ENCODE peak calls at places on chromosome 17, in six cellular contexts. C, X, G, Q, D and E are unnamed samples.

GRCh38 chr17:31074772-31075538 is 19.8 kb upstream of the NF1 start:
- DNase-seq in C (peak; percentile 50), X (no peak), G (peak; percentile 60), Q (no peak), D (no peak), E (no peak)

GRCh38 chr17:28758411-28759121 is 14.8 kb downstream of the TRAF4 start:
- DNase-seq in C (no peak), X (no peak), G (no peak), Q (peak; percentile 44), D (no peak), E (no peak)

GRCh38 chr17:18258356-18259038 is at the start of gene FLII:
- DNase-seq in C (peak; percentile 64), X (peak; percentile 35), G (peak; percentile 92), Q (peak; percentile 73), D (peak; percentile 50), E (no peak)

GRCh38 chr17:40063915-40064531 is 1.3 kb downstream of the THRA start:
- DNase-seq in C (no peak), X (no peak), G (peak; percentile 29), Q (no peak), D (no peak), E (no peak)

GRCh38 chr17:68020451-68020779 is 15.1 kb upstream of the KPNA2 start:
- DNase-seq in C (no peak), X (peak; percentile 12), G (no peak), Q (no peak), D (no peak), E (no peak)

GRCh38 chr17:34178047-34178446 is 77.0 kb upstream of the CCL2 start:
- DNase-seq in C (no peak), X (peak; percentile 29), G (peak; percentile 66), Q (no peak), D (no peak), E (no peak)

GRCh38 chr17:68238894-68239293 is 8.9 kb upstream of the AMZ2 start:
- DNase-seq in C (no peak), X (no peak), G (no peak), Q (no peak), D (no peak), E (no peak)

GRCh38 chr17:28499366-28499668 is 6.8 kb upstream of the FOXN1 start:
- DNase-seq in C (no peak), X (no peak), G (peak; percentile 59), Q (no peak), D (no peak), E (no peak)

GRCh38 chr17:4994081-4994595 is 3.2 kb downstream of the INCA1 start:
- DNase-seq in C (no peak), X (no peak), G (no peak), Q (no peak), D (no peak), E (no peak)

GRCh38 chr17:2068589-2069051 is 13.7 kb downstream of the HIC1 start:
- DNase-seq in C (no peak), X (peak; percentile 31), G (no peak), Q (peak; percentile 44), D (no peak), E (no peak)

GRCh38 chr17:21058098-21058893 is 15.5 kb upstream of the USP22 start:
- DNase-seq in C (no peak), X (peak; percentile 68), G (peak; percentile 66), Q (no peak), D (no peak), E (peak; percentile 48)

GRCh38 chr17:2937331-2938003 is 125.9 kb downstream of the OR1D5 start:
- DNase-seq in C (no peak), X (peak; percentile 27), G (no peak), Q (no peak), D (no peak), E (no peak)

GRCh38 chr17:81235822-81236740 is 2.8 kb downstream of the TEPSIN start:
- DNase-seq in C (no peak), X (no peak), G (no peak), Q (no peak), D (no peak), E (no peak)

DNA sequence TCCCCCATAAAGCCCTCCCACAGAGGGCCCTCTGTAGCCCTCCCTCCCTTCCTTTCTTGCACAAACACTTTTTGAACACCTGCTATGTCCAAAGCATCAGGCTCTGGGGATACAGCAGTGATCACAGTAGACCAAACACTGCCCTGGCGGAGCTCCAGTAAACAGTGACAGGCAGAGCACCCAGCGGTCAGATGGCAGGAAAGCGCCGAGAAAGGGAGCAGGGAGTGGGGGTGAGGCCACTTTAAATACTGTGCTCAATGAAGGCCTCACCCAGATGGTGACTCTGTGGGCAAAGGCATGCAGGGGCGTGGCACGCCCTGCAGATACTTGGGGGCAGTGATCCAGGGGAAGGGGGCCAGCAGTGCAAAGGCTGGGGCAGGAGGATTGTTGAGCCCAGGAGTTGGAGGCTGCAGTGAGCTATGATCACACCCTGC is 7.6 kb downstream of the PRR29 start:
- DNase-seq in C (peak; percentile 64), X (no peak), G (peak; percentile 56), Q (peak; percentile 39), D (no peak), E (no peak)
- H3K4me3 ChIP-seq in C (no peak overlapping the region), X (no peak overlapping the region), G (no peak overlapping the region), Q (no peak overlapping the region), D (no peak overlapping the region), E (no peak overlapping the region)

GRCh38 chr17:8272421-8272820 is 16.0 kb upstream of the RANGRF start:
- DNase-seq in C (no peak), X (no peak), G (no peak), Q (no peak), D (no peak), E (no peak)
- H3K4me3 ChIP-seq in C (no peak overlapping the region), X (no peak overlapping the region), G (no peak overlapping the region), Q (no peak overlapping the region), D (no peak overlapping the region), E (no peak overlapping the region)

GRCh38 chr17:77458202-77459017 is 317.6 kb downstream of the SEC14L1 start:
- DNase-seq in C (no peak), X (no peak), G (no peak), Q (no peak), D (peak; percentile 59), E (no peak)
- H3K4me3 ChIP-seq in C (no peak overlapping the region), X (no peak overlapping the region), G (no peak overlapping the region), Q (no peak overlapping the region), D (peak overlapping the region; percentile 33), E (no peak overlapping the region)

GRCh38 chr17:10735821-10736220 is 6.0 kb upstream of the TMEM220 start:
- DNase-seq in C (no peak), X (no peak), G (no peak), Q (no peak), D (no peak), E (no peak)
- H3K4me3 ChIP-seq in C (no peak overlapping the region), X (no peak overlapping the region), G (no peak overlapping the region), Q (no peak overlapping the region), D (no peak overlapping the region), E (no peak overlapping the region)

GRCh38 chr17:38563362-38564253 is 42.1 kb downstream of the SRCIN1 start:
- DNase-seq in C (no peak), X (no peak), G (peak; percentile 96), Q (no peak), D (no peak), E (no peak)
- H3K4me3 ChIP-seq in C (no peak overlapping the region), X (no peak overlapping the region), G (peak overlapping the region; percentile 52), Q (no peak overlapping the region), D (no peak overlapping the region), E (no peak overlapping the region)

DNA sequence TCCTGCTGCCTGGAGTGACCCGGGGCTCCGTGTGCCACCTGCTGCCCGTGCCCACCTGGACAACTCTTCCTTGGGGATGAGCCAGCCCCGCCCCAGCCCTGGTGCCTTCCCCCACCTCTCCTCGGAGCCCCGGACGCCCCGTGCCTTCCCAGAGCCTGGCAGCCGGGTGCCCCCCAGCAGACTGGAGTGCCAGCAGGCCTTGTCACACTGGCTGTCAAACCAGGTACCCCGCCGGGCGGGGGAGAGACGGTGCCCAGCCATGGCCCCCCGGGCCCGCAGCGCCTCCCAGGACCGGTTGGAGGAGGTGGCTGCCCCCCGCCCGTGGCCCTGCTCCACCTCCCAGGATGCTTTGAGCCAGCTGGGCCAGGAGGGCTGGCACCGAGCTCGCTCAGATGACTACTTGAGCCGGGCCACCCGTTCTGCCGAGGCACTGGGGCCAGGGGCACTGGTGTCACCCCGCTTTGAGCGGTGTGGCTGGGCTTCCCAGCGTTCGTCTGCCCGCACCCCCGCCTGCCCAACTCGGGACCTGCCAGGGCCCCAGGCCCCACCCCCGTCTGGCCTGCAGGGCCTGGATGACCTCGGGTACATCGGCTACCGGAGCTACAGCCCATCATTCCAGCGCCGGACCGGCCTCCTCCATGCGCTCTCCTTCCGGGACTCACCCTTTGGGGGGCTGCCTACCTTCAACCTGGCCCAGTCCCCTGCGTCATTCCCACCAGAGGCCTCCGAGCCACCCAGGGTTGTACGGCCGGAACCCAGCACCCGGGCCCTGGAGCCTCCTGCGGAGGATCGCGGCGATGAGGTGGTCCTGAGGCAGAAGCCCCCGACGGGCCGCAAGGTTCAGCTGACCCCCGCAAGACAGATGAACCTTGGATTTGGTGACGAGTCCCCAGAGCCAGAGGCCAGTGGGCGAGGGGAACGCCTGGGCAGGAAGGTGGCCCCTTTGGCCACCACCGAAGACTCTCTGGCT is 38.4 kb downstream of the ARHGAP23 start:
- DNase-seq in C (no peak), X (no peak), G (peak; percentile 64), Q (no peak), D (no peak), E (no peak)
- H3K4me3 ChIP-seq in C (no peak overlapping the region), X (no peak overlapping the region), G (no peak overlapping the region), Q (no peak overlapping the region), D (no peak overlapping the region), E (no peak overlapping the region)

DNA sequence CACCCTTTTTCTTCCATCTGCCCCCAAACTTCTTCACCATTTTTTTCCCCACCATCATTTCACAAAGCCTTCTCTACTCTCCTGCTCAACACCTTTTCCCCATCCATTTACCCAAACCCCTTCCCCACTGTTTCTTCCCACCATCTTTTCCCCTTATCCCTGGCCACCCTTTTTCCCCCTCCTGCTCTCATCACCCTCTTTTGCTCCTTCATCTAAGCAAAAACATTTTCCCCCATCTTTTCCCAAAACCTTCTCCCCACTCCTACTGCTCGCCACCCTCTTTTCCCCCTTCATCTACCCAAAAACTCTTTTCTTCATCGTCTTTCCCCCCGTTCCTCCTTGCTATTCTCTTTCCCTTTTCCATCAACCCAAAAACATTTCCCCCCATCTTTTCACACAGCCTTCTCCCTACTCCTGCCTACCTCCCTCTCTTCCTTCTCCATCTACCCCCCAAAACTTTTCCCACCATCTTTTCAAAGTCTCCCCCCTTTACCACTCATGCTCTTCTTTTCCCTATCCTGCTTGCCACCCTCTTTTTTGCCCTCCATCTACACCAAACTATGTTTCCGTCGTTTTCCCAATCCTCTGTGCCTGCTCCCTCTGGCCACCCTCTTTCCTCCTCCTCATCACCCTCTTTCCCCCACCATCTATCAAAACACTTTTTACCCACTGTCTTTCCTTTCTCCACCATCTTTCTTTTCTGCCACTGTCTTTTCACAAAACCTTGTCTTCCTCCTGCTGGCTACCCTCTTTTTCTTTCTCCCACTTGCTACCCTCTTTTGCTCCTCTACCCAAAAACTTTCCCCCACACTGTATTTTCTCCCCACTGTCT is 205.8 kb upstream of the WSB1 start:
- DNase-seq in C (no peak), X (no peak), G (no peak), Q (no peak), D (no peak), E (no peak)
- H3K4me3 ChIP-seq in C (no peak overlapping the region), X (no peak overlapping the region), G (no peak overlapping the region), Q (no peak overlapping the region), D (no peak overlapping the region), E (no peak overlapping the region)

GRCh38 chr17:7817643-7817964 is 16.4 kb upstream of the KDM6B start:
- DNase-seq in C (no peak), X (no peak), G (peak; percentile 27), Q (peak; percentile 35), D (no peak), E (no peak)
- H3K4me3 ChIP-seq in C (no peak overlapping the region), X (no peak overlapping the region), G (no peak overlapping the region), Q (no peak overlapping the region), D (no peak overlapping the region), E (no peak overlapping the region)

GRCh38 chr17:869067-869466 is 86.9 kb downstream of the MRM3 start:
- DNase-seq in C (no peak), X (peak; percentile 52), G (no peak), Q (peak; percentile 79), D (no peak), E (peak; percentile 54)
- H3K4me3 ChIP-seq in C (no peak overlapping the region), X (no peak overlapping the region), G (no peak overlapping the region), Q (peak overlapping the region; percentile 50), D (no peak overlapping the region), E (peak overlapping the region; percentile 20)